ENCODE peak calls at places on chromosomes 2 and 18, in ten cellular contexts. A is stimulated activated effector memory CD8-positive, alpha-beta T cell treated with anti-CD3 and anti-CD28 coated beads, Interleukin-12 subunit alpha, Interleukin-12 subunit beta, amount 100 ng/mL, for 72 hours; Z is neural progenitor cell; Y is amniotic stem cell; W is C1 segment of cervical spinal cord; G is SHP77 treated with DMSO at 0.1 percent for 48 hours; Q is CD8-positive, alpha-beta T cell; E is NCI-H1105; X is BJ; K is mesothelial cell of epicardium. R is an unnamed sample.

GRCh38 chr2:45540942-45541341 is 70.1 kb downstream of the SRBD1 start:
- DNase-seq in A (no peak), Z (no peak), Y (no peak), W (no peak), G (no peak), Q (no peak), E (no peak), X (no peak), K (no peak), R (no peak)

GRCh38 chr2:126913881-126914495 is 15.3 kb downstream of the TEX51 start:
- DNase-seq in A (no peak), Z (no peak), Y (no peak), W (no peak), G (no peak), Q (no peak), E (no peak), X (no peak), K (no peak), R (no peak)

GRCh38 chr2:57516740-57517340 is 529.8 kb upstream of the VRK2 start:
- DNase-seq in A (no peak), Z (peak), Y (peak), W (no peak), G (peak), Q (no peak), E (peak), X (peak), K (no peak), R (peak)

GRCh38 chr2:29033656-29034055 is 40.7 kb downstream of the PCARE start:
- DNase-seq in A (no peak), Z (no peak), Y (no peak), W (no peak), G (no peak), Q (no peak), E (no peak), X (no peak), K (no peak), R (peak)

GRCh38 chr2:233856184-233856583 is 1.8 kb upstream of the HJURP start:
- DNase-seq in A (no peak), Z (peak), Y (no peak), W (no peak), G (no peak), Q (no peak), E (no peak), X (no peak), K (no peak), R (no peak)

GRCh38 chr2:212974692-212975091 is 176.7 kb downstream of the IKZF2 start:
- DNase-seq in A (no peak), Z (no peak), Y (peak), W (no peak), G (no peak), Q (no peak), E (no peak), X (peak), K (no peak), R (peak)

GRCh38 chr2:214881647-214882205 is 72.2 kb upstream of the BARD1 start:
- DNase-seq in A (no peak), Z (no peak), Y (no peak), W (no peak), G (no peak), Q (no peak), E (no peak), X (no peak), K (no peak), R (peak)

GRCh38 chr18:11654736-11655604 is 34.1 kb upstream of the GNAL start:
- DNase-seq in A (peak), Z (peak), Y (peak), W (peak), G (no peak), Q (no peak), E (peak), X (no peak), K (peak), R (peak)

GRCh38 chr2:215434447-215435260 is 1.2 kb downstream of the FN1 start:
- DNase-seq in A (no peak), Z (no peak), Y (no peak), W (no peak), G (no peak), Q (no peak), E (no peak), X (no peak), K (no peak), R (peak)

GRCh38 chr2:675982-676646 is 1.1 kb downstream of the TMEM18 start:
- DNase-seq in A (no peak), Z (peak), Y (peak), W (peak), G (no peak), Q (no peak), E (no peak), X (peak), K (no peak), R (peak)

GRCh38 chr2:220915087-220915486 is 657.0 kb downstream of the EPHA4 start:
- DNase-seq in A (no peak), Z (no peak), Y (no peak), W (no peak), G (no peak), Q (no peak), E (no peak), X (no peak), K (no peak), R (no peak)

GRCh38 chr2:126891681-126892500 is 6.8 kb upstream of the TEX51 start:
- DNase-seq in A (no peak), Z (peak), Y (no peak), W (no peak), G (no peak), Q (no peak), E (no peak), X (no peak), K (no peak), R (no peak)

GRCh38 chr18:12376034-12376717 is 851 bp downstream of the AFG3L2 start:
- DNase-seq in A (no peak), Z (peak), Y (no peak), W (peak), G (no peak), Q (no peak), E (peak), X (no peak), K (no peak), R (peak)

GRCh38 chr2:119482481-119483394 is 41.5 kb downstream of the SCTR start:
- DNase-seq in A (no peak), Z (no peak), Y (no peak), W (peak), G (no peak), Q (no peak), E (no peak), X (no peak), K (no peak), R (peak)

GRCh38 chr2:10983711-10984110 is 72.0 kb downstream of the KCNF1 start:
- DNase-seq in A (no peak), Z (no peak), Y (no peak), W (no peak), G (no peak), Q (no peak), E (no peak), X (no peak), K (no peak), R (no peak)

R was measured in astrocyte of the hippocampus.